ENCODE peak calls at places on chromosomes 2 and 18, in six cellular contexts. Q, A, Y, Z, E and X are unnamed samples.

GRCh38 chr2:239157766-239158165 is 243.1 kb downstream of the HDAC4 start:
- DNase-seq in Q (no peak), A (peak), Y (peak), Z (no peak), E (peak), X (peak)

GRCh38 chr2:134917219-134917957 is 1.2 kb upstream of the CCNT2 start:
- DNase-seq in Q (no peak), A (no peak), Y (no peak), Z (peak), E (no peak), X (no peak)

GRCh38 chr2:100262555-100263320 is 59.6 kb downstream of the LONRF2 start:
- DNase-seq in Q (peak), A (peak), Y (peak), Z (peak), E (peak), X (peak)

GRCh38 chr18:3652380-3653262 is 202.6 kb downstream of the TGIF1 start:
- DNase-seq in Q (peak), A (peak), Y (no peak), Z (peak), E (peak), X (no peak)

GRCh38 chr2:50720695-50721314 is 311.1 kb downstream of the NRXN1 start:
- DNase-seq in Q (no peak), A (no peak), Y (no peak), Z (no peak), E (no peak), X (no peak)

GRCh38 chr18:65938592-65939372 is 188.0 kb downstream of the CDH7 start:
- DNase-seq in Q (peak), A (peak), Y (peak), Z (peak), E (no peak), X (peak)

GRCh38 chr2:72291059-72291458 is 143.4 kb upstream of the CYP26B1 start:
- DNase-seq in Q (no peak), A (no peak), Y (no peak), Z (no peak), E (no peak), X (no peak)

GRCh38 chr2:39218401-39218800 is 25.4 kb downstream of the CDKL4 start:
- DNase-seq in Q (no peak), A (no peak), Y (no peak), Z (no peak), E (no peak), X (no peak)

GRCh38 chr18:62334110-62334509 is 9.0 kb downstream of the TNFRSF11A start:
- DNase-seq in Q (no peak), A (no peak), Y (peak), Z (no peak), E (no peak), X (no peak)

GRCh38 chr18:35526476-35527120 is 28.8 kb upstream of the INO80C start:
- DNase-seq in Q (no peak), A (no peak), Y (no peak), Z (no peak), E (no peak), X (no peak)

GRCh38 chr18:35522130-35522959 is 24.6 kb upstream of the INO80C start:
- DNase-seq in Q (no peak), A (no peak), Y (no peak), Z (no peak), E (no peak), X (no peak)

GRCh38 chr18:35521133-35521532 is 23.4 kb upstream of the INO80C start:
- DNase-seq in Q (no peak), A (no peak), Y (no peak), Z (no peak), E (no peak), X (no peak)

GRCh38 chr18:35525795-35526475 is 28.2 kb upstream of the INO80C start:
- DNase-seq in Q (no peak), A (no peak), Y (no peak), Z (no peak), E (no peak), X (peak)

GRCh38 chr18:35524236-35524635 is 26.5 kb upstream of the INO80C start:
- DNase-seq in Q (no peak), A (no peak), Y (no peak), Z (no peak), E (no peak), X (no peak)
- TF ChIP-seq JUND in Q (no peak), A (no peak), Y (no peak), Z (no peak), E (no peak), X (no peak)

GRCh38 chr2:1817256-1818127 is 73.2 kb upstream of the PXDN start:
- DNase-seq in Q (peak), A (peak), Y (peak), Z (peak), E (peak), X (peak)
- TF ChIP-seq JUND in Q (peak), A (no peak), Y (no peak), Z (no peak), E (no peak), X (no peak)

GRCh38 chr2:109432421-109432820 is 181.3 kb downstream of the SEPTIN10 start:
- DNase-seq in Q (no peak), A (no peak), Y (no peak), Z (no peak), E (no peak), X (no peak)

GRCh38 chr2:109433486-109433885 is 180.3 kb downstream of the SEPTIN10 start:
- DNase-seq in Q (no peak), A (no peak), Y (no peak), Z (no peak), E (no peak), X (no peak)

GRCh38 chr2:109435066-109435690 is 178.6 kb downstream of the SEPTIN10 start:
- DNase-seq in Q (no peak), A (no peak), Y (no peak), Z (no peak), E (no peak), X (no peak)

GRCh38 chr2:109434351-109434750 is 179.4 kb downstream of the SEPTIN10 start:
- DNase-seq in Q (no peak), A (no peak), Y (no peak), Z (no peak), E (no peak), X (no peak)

DNA sequence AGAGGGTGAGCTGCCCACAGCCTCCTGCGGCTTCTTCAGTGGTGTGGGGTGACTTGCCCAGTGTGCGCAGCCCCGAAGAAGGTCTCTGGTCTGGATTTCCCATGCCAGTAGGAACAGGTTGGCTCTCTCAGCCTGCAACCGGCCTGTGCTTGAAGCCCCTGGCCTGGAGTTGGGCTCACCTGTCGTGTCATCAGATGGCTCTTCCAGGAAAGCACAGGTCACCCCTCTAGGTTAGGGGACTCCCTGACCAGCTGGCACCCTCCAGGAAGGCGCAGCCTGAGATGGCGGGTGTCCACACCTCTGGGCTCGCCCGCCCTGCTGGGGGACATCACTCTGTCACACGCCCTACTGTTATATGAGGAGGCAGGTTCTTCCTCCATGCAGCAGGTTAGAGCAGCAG is 179.8 kb downstream of the SEPTIN10 start:
- DNase-seq in Q (no peak), A (no peak), Y (no peak), Z (no peak), E (no peak), X (no peak)
- TF ChIP-seq JUND in Q (no peak), A (no peak), Y (no peak), Z (no peak), E (no peak), X (no peak)

GRCh38 chr18:42108071-42108470 is 153.0 kb downstream of the PIK3C3 start:
- DNase-seq in Q (no peak), A (no peak), Y (no peak), Z (no peak), E (no peak), X (no peak)

GRCh38 chr18:42112657-42113420 is 157.8 kb downstream of the PIK3C3 start:
- DNase-seq in Q (no peak), A (no peak), Y (no peak), Z (peak), E (no peak), X (no peak)

GRCh38 chr18:42105382-42105781 is 150.3 kb downstream of the PIK3C3 start:
- DNase-seq in Q (no peak), A (no peak), Y (no peak), Z (no peak), E (no peak), X (no peak)

DNA sequence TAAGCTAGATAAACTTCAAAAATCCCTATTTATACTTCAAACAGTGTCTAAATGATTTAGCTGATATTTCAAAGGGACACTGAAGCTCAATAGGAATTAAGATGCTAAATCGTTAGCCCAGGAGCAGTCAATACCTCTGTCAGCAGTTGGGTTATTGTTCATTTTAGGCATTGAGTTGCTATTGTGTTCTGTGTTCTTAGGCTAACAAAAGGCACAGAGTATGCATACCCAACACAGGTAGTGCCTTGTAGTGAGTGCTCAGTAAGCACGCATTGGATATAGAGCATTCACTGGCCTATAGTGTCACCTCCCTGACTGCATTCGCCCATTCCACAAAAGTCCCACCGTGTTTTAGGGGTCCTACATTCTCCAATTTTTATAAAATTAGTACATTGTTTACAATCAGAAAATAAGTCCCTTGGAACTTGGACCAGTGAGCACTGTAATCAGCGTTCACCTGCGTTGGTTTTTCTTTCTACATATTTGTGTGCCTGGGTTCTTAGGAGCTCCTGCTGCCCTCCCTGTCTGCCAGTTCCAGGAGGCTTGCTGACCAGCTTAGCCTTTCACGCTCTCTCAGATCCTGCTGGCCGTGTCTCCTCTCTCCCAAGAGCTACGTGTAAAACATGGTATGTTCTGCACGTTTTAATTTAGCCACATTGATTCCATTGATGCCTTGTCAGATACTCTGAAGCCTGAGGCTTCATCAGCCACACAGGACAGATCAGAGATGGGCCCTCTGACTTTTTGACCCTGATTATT is 152.4 kb downstream of the PIK3C3 start:
- DNase-seq in Q (no peak), A (no peak), Y (no peak), Z (no peak), E (no peak), X (no peak)
- TF ChIP-seq JUND in Q (no peak), A (no peak), Y (no peak), Z (no peak), E (no peak), X (no peak)

GRCh38 chr18:58096658-58097057 is 52.6 kb downstream of the NEDD4L start:
- DNase-seq in Q (no peak), A (no peak), Y (no peak), Z (no peak), E (no peak), X (no peak)

GRCh38 chr18:58098706-58099105 is 54.7 kb downstream of the NEDD4L start:
- DNase-seq in Q (no peak), A (no peak), Y (no peak), Z (no peak), E (no peak), X (no peak)

GRCh38 chr18:58097127-58097906 is 53.3 kb downstream of the NEDD4L start:
- DNase-seq in Q (peak), A (no peak), Y (no peak), Z (peak), E (no peak), X (no peak)

GRCh38 chr18:58095655-58096054 is 51.6 kb downstream of the NEDD4L start:
- DNase-seq in Q (no peak), A (no peak), Y (no peak), Z (no peak), E (no peak), X (no peak)

DNA sequence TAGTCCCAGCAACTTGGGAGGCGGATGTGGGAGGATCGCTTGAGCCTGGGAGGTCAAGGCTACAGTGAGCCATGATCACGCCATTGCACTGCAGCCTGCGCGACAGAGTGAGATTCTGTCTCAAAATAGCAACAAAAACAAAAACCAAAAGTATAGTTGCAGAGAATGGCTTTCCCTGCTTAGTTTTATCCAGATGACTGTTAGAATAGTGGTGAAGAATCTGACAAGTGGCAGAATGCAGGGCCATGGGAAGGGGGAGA is 53.8 kb downstream of the NEDD4L start:
- DNase-seq in Q (no peak), A (no peak), Y (no peak), Z (no peak), E (no peak), X (no peak)
- TF ChIP-seq JUND in Q (no peak), A (no peak), Y (no peak), Z (no peak), E (no peak), X (no peak)

GRCh38 chr2:104790901-104791495 is 62.9 kb upstream of the POU3F3 start:
- DNase-seq in Q (no peak), A (no peak), Y (no peak), Z (no peak), E (no peak), X (no peak)

GRCh38 chr2:104787298-104788065 is 66.4 kb upstream of the POU3F3 start:
- DNase-seq in Q (no peak), A (no peak), Y (no peak), Z (no peak), E (no peak), X (no peak)

GRCh38 chr2:104790100-104790811 is 63.7 kb upstream of the POU3F3 start:
- DNase-seq in Q (no peak), A (no peak), Y (peak), Z (no peak), E (no peak), X (no peak)

GRCh38 chr2:104786204-104786603 is 67.7 kb upstream of the POU3F3 start:
- DNase-seq in Q (no peak), A (no peak), Y (no peak), Z (no peak), E (no peak), X (no peak)

DNA sequence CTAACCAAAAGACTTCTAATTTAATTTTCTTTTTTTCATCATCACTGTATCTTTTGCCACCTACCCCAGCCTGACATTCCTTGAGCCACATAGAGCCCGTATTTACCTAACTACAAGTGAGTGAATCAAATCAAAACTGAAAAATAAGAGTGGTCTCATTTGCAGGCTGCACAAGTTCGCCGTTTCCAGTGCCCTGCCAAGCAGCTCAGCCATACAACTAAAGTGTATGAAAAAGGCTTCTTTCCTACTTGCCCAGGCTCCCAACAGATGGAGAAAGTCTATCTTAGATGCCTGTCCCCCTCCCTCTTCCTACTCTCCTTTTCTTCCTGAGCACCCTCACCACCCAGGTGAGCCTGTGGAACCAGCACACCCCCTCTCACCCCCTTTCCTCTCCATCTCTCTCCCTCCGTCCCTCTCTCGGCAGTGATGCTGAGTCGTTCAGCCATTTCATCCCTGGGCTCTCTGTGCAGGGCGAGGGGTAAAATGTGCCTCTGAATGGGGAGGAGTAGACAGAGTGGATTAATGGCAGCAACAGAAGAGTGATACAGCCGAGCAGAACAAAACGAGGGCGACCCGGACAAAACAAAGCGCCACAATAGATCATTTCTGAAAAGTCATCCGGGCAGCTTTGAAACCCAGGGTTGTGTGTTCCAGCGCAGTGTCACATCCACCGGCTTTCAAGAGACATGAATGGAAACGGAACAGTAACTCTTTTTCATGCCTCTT is 65.0 kb upstream of the POU3F3 start:
- DNase-seq in Q (no peak), A (no peak), Y (no peak), Z (no peak), E (no peak), X (no peak)
- TF ChIP-seq JUND in Q (no peak), A (no peak), Y (no peak), Z (no peak), E (no peak), X (no peak)

GRCh38 chr18:5842653-5843052 is 52.7 kb downstream of the TMEM200C start:
- DNase-seq in Q (no peak), A (no peak), Y (no peak), Z (peak), E (no peak), X (no peak)

GRCh38 chr18:5841518-5841917 is 53.8 kb downstream of the TMEM200C start:
- DNase-seq in Q (no peak), A (no peak), Y (no peak), Z (no peak), E (no peak), X (no peak)

DNA sequence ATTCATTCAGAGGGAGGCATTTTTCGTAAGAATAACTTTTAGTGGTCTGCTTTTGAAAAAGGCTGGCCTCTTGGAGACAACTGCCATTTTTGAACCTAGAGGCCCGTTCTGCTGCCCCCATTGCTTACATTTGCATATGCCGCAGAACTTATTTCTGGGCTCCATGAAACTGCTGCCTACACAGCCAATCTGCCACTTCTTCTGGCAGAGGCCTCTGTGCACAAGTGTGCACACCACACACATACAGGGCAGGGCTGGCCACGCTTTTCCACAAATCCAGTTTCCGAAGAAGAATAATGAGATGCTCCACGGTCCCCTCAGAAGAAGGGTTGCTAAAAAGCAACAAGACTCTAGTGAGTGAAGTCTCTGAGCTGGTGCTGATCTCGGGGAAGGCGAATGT is 56.2 kb downstream of the TMEM200C start:
- DNase-seq in Q (no peak), A (no peak), Y (no peak), Z (no peak), E (no peak), X (no peak)
- TF ChIP-seq JUND in Q (no peak), A (no peak), Y (no peak), Z (no peak), E (no peak), X (no peak)

GRCh38 chr2:240832205-240832727 is 12.2 kb upstream of the KIF1A start:
- DNase-seq in Q (peak), A (peak), Y (peak), Z (peak), E (peak), X (no peak)
- TF ChIP-seq JUND in Q (no peak), A (no peak), Y (no peak), Z (no peak), E (no peak), X (no peak)

GRCh38 chr18:74230922-74231714 is 60.6 kb downstream of the CYB5A start:
- DNase-seq in Q (no peak), A (no peak), Y (no peak), Z (no peak), E (no peak), X (no peak)

GRCh38 chr18:74233933-74234325 is 57.8 kb downstream of the CYB5A start:
- DNase-seq in Q (no peak), A (no peak), Y (no peak), Z (no peak), E (no peak), X (no peak)

GRCh38 chr18:74239567-74239966 is 52.2 kb downstream of the CYB5A start:
- DNase-seq in Q (no peak), A (no peak), Y (no peak), Z (no peak), E (no peak), X (no peak)

GRCh38 chr18:74229891-74230290 is 61.9 kb downstream of the CYB5A start:
- DNase-seq in Q (no peak), A (no peak), Y (no peak), Z (no peak), E (no peak), X (no peak)

DNA sequence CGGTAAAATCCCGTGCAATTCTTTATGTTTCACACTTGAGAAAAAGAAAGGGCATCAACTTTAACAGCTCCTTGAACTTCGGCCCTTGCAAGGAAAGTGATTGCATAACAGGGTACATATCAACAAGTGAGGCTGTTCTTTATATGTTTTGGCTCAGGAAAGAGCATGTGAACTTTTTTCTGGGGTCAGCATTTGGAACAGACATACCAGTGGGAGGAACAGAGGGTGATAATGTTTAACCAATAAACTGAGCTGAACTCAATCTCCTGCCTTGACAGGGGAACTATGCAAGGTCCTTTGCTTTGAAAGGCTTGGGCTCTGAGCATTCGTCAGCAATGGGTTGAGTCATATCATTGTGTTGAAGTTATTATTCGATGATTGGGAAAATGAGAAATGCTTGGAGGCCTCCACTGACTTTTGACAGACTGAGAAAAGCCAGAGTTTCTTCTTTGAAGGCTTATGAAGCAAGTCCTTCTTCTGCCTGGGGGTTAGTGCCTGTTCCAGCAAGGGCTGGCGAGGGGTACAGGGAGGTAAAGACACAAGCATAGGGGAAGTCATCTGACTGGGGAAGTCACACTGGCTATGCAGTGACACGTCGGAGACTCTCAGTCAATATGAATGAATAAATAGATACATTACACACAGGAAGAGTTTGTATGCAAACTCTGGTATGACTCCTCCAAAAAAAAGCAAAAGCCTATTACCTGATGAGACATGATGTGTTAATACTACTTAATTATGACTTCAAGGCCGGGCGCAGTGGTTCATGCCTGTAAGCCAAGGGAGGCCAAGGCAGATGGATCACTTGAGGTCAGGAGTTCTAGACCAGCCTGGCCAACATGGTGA is 57.2 kb downstream of the CYB5A start:
- DNase-seq in Q (no peak), A (no peak), Y (no peak), Z (peak), E (no peak), X (no peak)
- TF ChIP-seq JUND in Q (no peak), A (no peak), Y (no peak), Z (no peak), E (no peak), X (no peak)